ENCODE peak calls at places on chromosomes 16 and 17, in four cellular contexts. E is lower lobe of right lung, T is AG09309, I is H1. H is an unnamed sample.

GRCh38 chr17:62892069-62892675 is 73.9 kb upstream of the TANC2 start:
- DNase-seq in E (no peak), T (no peak), I (no peak), H (no peak)

GRCh38 chr16:87855852-87856715 is 13.2 kb downstream of the SLC7A5 start:
- DNase-seq in E (peak; percentile 82), I (no peak), T (no peak), H (no peak)

GRCh38 chr16:3112058-3112880 is at the start of gene ZNF205:
- DNase-seq in T (peak; percentile 10), I (no peak), E (peak; percentile 80), H (no peak)

GRCh38 chr17:40472733-40473452 is 28.5 kb downstream of the TNS4 start:
- DNase-seq in I (no peak), E (no peak), T (no peak), H (no peak)

GRCh38 chr16:69089091-69089912 is 16.2 kb upstream of the HAS3 start:
- DNase-seq in E (peak; percentile 51), T (no peak), I (no peak), H (no peak)

GRCh38 chr16:79874391-79874790 is 273.9 kb upstream of the MAF start:
- DNase-seq in E (no peak), I (no peak), T (no peak), H (peak; percentile 20)

GRCh38 chr16:1293921-1294656 is 15.3 kb upstream of the UBE2I start:
- DNase-seq in T (no peak), E (no peak), I (no peak), H (no peak)

GRCh38 chr17:12911241-12911640 is 106.6 kb downstream of the ELAC2 start:
- DNase-seq in T (no peak), I (no peak), E (no peak), H (no peak)

GRCh38 chr16:77037696-77038347 is 153.2 kb upstream of the MON1B start:
- DNase-seq in I (no peak), T (no peak), E (no peak), H (no peak)

GRCh38 chr17:80732268-80732667 is 187.6 kb downstream of the RPTOR start:
- DNase-seq in E (no peak), I (no peak), T (peak; percentile 51), H (no peak)

GRCh38 chr16:75624921-75625334 is 1.8 kb upstream of the ADAT1 start:
- DNase-seq in E (no peak), I (no peak), T (no peak), H (no peak)

GRCh38 chr16:47732122-47732805 is 271.1 kb downstream of the PHKB start:
- DNase-seq in T (peak; percentile 65), E (no peak), I (peak; percentile 13), H (no peak)

GRCh38 chr17:58960068-58960467 is 146.6 kb downstream of the TRIM37 start:
- DNase-seq in I (no peak), E (no peak), T (peak; percentile 38), H (peak; percentile 20)

GRCh38 chr16:89374393-89374948 is 115.9 kb downstream of the ANKRD11 start:
- DNase-seq in I (no peak), T (no peak), E (no peak), H (no peak)

GRCh38 chr17:31509095-31509804 is 117.8 kb downstream of the RAB11FIP4 start:
- DNase-seq in E (no peak), I (no peak), T (no peak), H (no peak)

GRCh38 chr17:72118588-72119279 is 2.1 kb upstream of the SOX9 start:
- DNase-seq in I (no peak), E (no peak), T (no peak), H (no peak)

GRCh38 chr17:19716108-19717030 is at the start of gene SLC47A2:
- DNase-seq in E (no peak), T (no peak), I (no peak), H (no peak)

DNA sequence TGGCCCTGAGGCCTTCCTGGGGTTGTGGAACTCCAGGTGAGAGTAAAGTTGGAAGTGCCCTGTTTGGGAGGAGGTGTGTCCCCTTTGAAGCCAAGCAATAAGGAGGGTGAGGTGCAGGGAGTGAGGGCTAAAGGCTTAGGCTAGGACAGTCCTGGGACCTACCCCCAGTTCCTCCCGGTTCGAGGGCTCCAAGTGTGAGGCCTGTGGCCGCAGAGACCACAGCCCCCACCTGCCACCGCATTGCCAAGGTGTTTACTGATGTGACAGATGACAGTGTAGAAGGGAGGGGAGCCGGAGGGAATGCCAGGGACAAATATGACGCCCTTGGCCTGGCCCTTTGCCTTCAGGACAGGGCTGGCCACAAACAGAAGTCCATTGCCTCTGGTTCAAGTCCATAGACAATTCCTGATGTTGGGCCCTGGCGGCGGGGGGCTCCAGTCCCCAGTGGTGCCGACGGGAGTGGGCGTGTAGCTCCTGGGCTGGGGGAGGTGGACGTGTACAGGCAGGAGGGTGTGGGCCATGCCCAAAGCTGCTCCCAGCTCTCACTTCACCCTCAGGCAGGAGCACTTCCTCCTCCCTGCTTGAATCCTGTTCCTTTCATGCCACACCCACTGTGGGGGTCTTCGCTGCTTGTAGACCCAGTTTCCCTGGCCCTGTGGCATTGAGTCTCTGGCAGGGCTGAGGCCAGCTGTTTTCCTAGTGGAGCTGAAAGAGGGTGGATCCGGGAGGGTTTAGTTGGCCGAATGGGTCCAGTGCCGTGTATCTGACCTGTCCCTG is 3.2 kb downstream of the ADORA2B start:
- DNase-seq in T (no peak), E (no peak), I (no peak), H (no peak)
- TF ChIP-seq CTCF in T (no peak), E (no peak), I (no peak), H (no peak)

GRCh38 chr16:21203155-21203797 is 8.1 kb downstream of the ZP2 start:
- DNase-seq in E (no peak), T (no peak), I (no peak), H (no peak)
- TF ChIP-seq CTCF in E (no peak), T (no peak), I (no peak), H (no peak)

DNA sequence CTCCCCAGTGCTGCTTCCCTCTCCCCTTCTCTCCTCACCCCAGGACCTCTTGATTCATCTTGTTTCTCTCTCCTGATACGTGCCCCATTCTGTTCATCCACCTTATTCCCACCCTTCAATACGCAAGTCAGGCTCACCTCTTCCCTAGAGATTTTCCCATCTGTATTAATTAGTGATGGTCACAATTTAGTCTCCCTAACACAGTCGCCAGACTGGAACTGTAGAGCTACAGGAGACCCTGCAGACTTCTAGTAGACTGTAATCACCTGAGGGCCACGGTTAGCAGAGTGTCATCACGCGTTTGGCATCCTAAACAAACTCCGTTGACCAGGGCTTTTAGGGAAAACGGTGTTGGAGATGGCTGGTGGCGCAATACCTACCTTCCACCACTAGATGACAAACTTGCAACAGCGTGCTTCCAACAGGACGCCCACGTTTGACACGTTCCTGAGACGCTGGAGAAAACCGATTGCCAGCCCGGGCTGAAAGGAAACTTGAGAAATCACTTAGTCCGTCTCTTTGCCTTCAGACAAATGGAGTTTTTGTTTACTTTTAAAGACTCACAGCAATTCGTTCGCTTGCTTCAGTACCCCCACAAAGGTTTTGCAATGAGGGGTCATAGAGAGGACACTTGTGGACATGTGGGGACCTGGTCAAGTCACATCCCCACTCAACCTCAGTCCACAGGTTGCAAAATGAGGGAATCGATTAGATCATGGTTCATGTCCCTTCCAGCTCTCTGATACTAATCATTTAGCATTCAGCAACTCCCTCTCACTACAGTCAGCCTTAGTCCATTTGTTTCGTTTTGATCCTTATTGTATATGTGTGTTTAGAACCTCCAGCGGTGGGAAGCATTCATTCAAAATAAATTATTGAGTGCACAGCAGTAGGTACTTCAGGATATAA is 20.6 kb downstream of the MYL4 start:
- DNase-seq in E (peak; percentile 82), T (peak; percentile 82), I (peak; percentile 69), H (no peak)
- TF ChIP-seq CTCF in E (peak; percentile 96), T (peak; percentile 100), I (peak; percentile 100), H (peak; percentile 99)

GRCh38 chr17:74785981-74786360 is 9.8 kb upstream of the NAT9 start:
- DNase-seq in I (no peak), T (no peak), E (no peak), H (no peak)

GRCh38 chr17:74786411-74787097 is 10.4 kb upstream of the NAT9 start:
- DNase-seq in I (no peak), T (no peak), E (no peak), H (no peak)

GRCh38 chr17:74782571-74782970 is 6.4 kb upstream of the NAT9 start:
- DNase-seq in T (no peak), E (no peak), I (no peak), H (no peak)

GRCh38 chr17:74780443-74781238 is 4.5 kb upstream of the NAT9 start:
- DNase-seq in I (no peak), E (no peak), T (no peak), H (no peak)

DNA sequence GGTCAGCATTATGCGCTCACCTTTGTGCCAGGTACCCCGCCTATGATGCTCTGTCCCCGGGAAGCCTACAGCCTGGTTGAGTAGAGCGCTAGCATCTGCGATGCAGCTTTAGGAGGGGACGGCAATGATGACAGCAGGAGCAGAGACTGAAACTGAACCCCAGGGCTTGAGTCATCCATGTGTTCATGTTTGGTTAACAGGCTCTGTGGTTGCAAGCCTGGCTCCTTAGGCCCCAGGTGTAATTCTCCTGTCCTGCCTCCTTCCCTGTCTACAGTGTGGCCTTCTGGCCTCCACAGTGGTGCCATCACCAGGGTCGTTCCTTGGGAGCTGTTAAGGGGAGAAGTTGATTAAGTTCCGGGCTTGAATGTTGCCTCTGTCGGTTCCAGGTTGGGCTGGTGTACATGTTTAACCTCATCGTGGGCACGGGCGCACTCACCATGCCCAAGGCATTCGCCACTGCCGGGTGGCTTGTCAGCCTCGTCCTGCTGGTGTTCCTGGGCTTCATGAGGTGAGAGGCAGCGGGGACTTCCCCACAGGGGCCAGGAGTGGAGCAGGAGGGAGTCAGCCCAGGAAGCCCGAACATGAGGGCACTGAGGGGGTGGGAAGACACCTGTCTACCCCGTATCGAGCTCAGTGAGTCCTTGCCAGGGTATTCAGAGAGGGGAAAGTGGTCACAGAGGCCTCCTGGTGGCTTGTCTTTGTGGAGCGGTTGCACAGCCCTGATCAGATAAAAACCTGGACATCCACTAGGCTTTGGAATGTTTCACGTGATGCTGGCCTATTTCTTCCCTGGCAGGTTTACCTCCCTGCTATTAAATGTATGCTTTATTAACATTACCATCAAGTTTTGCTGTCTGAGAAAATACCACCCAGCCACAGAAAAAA is 9.2 kb upstream of the NAT9 start:
- DNase-seq in I (no peak), T (no peak), E (no peak), H (no peak)
- TF ChIP-seq CTCF in I (peak; percentile 16), T (no peak), E (no peak), H (no peak)

DNA sequence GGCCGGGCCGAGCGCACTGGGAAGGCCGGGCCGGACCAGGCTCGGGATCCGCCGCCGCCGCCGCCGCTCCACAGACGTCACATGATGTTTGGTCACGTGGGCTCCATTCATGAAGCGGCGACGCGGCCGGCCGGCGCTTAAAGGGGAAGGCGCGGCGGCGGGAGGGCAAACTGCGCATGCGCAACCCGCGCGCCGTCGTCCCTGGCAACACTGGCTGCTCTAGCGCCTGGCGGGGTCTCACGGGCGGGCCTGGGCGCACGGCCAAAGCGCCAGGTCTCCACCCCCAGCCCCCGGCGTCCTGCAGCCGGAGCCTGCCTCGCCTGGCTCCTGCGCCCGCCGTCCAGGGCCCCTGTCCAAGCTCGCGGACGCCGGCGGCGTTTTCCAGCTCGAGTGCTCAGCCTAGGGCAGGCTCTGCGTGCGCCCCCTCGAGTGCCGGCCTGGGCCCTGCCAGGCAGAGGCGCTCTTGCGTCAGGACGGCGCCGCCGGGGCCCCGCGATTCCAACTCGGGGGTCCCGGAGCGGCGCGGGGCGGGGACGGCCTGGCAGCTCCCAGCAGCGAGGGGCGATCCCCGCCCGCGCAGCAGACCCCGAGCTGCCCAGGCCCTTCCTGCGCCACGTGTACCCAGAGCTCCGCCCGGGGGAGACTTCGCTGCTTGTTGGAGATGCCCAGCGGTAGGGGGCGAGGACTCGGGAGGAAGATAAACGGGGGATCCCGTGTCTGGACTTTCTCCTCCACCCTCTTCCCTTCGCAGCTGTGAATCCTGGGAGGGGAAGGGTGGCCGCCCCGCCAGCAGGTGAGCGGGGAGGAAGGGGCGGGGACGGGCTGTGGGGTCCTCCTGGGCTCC is at the start of gene MAFG:
- DNase-seq in I (peak; percentile 70), T (peak; percentile 57), E (peak; percentile 94), H (peak; percentile 96)
- TF ChIP-seq CTCF in I (peak; percentile 60), T (no peak), E (peak; percentile 43), H (peak; percentile 33)

H was measured in GM06990.